ENCODE peak calls at places on chromosome 14, in four cellular contexts. Q, C, Y and H are unnamed samples.

GRCh38 chr14:99560946-99561683 is 42.9 kb downstream of the CCDC85C start:
- DNase-seq in Q (peak; percentile 88), C (no peak), Y (no peak), H (no peak)

GRCh38 chr14:38882533-38882932 is 220.5 kb downstream of the SEC23A start:
- DNase-seq in Q (no peak), C (no peak), Y (no peak), H (no peak)

GRCh38 chr14:59215353-59215752 is 26.9 kb downstream of the DAAM1 start:
- DNase-seq in Q (peak; percentile 82), C (peak; percentile 40), Y (peak; percentile 22), H (no peak)

GRCh38 chr14:91171291-91171690 is 57.4 kb downstream of the DGLUCY start:
- DNase-seq in Q (no peak), C (no peak), Y (no peak), H (no peak)

GRCh38 chr14:84375235-84375634 is 1154.7 kb upstream of the FLRT2 start:
- DNase-seq in Q (no peak), C (no peak), Y (peak; percentile 30), H (no peak)

GRCh38 chr14:56005580-56006053 is 112.6 kb upstream of the PELI2 start:
- DNase-seq in Q (no peak), C (peak; percentile 39), Y (no peak), H (no peak)

GRCh38 chr14:74882103-74882920 is 596 bp downstream of the DLST start:
- DNase-seq in Q (peak; percentile 76), C (peak; percentile 65), Y (peak; percentile 70), H (peak; percentile 36)

GRCh38 chr14:101840649-101841365 is 79.3 kb downstream of the PPP2R5C start:
- DNase-seq in Q (no peak), C (no peak), Y (no peak), H (no peak)

GRCh38 chr14:102215071-102215470 is 75.4 kb downstream of the WDR20 start:
- DNase-seq in Q (no peak), C (no peak), Y (no peak), H (no peak)

GRCh38 chr14:58560208-58560607 is 77.6 kb upstream of the DACT1 start:
- DNase-seq in Q (no peak), C (peak; percentile 29), Y (peak; percentile 64), H (no peak)

GRCh38 chr14:92780444-92780843 is 13.7 kb upstream of the GOLGA5 start:
- DNase-seq in Q (no peak), C (no peak), Y (no peak), H (no peak)

GRCh38 chr14:100342195-100342594 is 19.1 kb downstream of the SLC25A47 start:
- DNase-seq in Q (no peak), C (no peak), Y (no peak), H (no peak)

GRCh38 chr14:43754838-43755237 is 752.2 kb downstream of the FSCB start:
- DNase-seq in Q (no peak), C (no peak), Y (no peak), H (no peak)

GRCh38 chr14:73713206-73713803 is 879 bp downstream of the PNMA1 start:
- DNase-seq in Q (no peak), C (no peak), Y (no peak), H (no peak)

GRCh38 chr14:33454022-33454645 is 496.7 kb downstream of the EGLN3 start:
- DNase-seq in Q (no peak), C (no peak), Y (no peak), H (no peak)

GRCh38 chr14:39731912-39732311 is 299.7 kb upstream of the FBXO33 start:
- DNase-seq in Q (no peak), C (no peak), Y (no peak), H (no peak)

GRCh38 chr14:101876539-101876938 is 87.8 kb upstream of the DYNC1H1 start:
- DNase-seq in Q (no peak), C (peak; percentile 67), Y (peak; percentile 99), H (peak; percentile 50)

GRCh38 chr14:101880016-101880297 is 84.4 kb upstream of the DYNC1H1 start:
- DNase-seq in Q (no peak), C (no peak), Y (no peak), H (no peak)

GRCh38 chr14:104424406-104425072 is 155.0 kb upstream of the C14orf180 start:
- DNase-seq in Q (peak; percentile 39), C (peak; percentile 54), Y (no peak), H (no peak)

GRCh38 chr14:54147758-54148157 is 191.1 kb upstream of the BMP4 start:
- DNase-seq in Q (no peak), C (no peak), Y (no peak), H (no peak)

GRCh38 chr14:73633517-73634332 is 11.1 kb upstream of the DNAL1 start:
- DNase-seq in Q (peak; percentile 83), C (peak; percentile 81), Y (peak; percentile 71), H (peak; percentile 49)

GRCh38 chr14:79576434-79576833 is 634.9 kb downstream of the DIO2 start:
- DNase-seq in Q (no peak), C (no peak), Y (no peak), H (no peak)

GRCh38 chr14:31886161-31886835 is 190.8 kb upstream of the ARHGAP5 start:
- DNase-seq in Q (no peak), C (no peak), Y (no peak), H (no peak)

GRCh38 chr14:61561144-61561543 is 134.2 kb upstream of the HIF1A start:
- DNase-seq in Q (no peak), C (no peak), Y (peak; percentile 62), H (no peak)

GRCh38 chr14:98161366-98161765 is 1110.6 kb downstream of the BCL11B start:
- DNase-seq in Q (no peak), C (no peak), Y (no peak), H (no peak)

GRCh38 chr14:54877703-54878021 is 25.0 kb downstream of the GCH1 start:
- DNase-seq in Q (no peak), C (no peak), Y (no peak), H (no peak)

GRCh38 chr14:64960762-64961276 is 11.3 kb downstream of the RAB15 start:
- DNase-seq in Q (no peak), C (no peak), Y (no peak), H (no peak)

DNA sequence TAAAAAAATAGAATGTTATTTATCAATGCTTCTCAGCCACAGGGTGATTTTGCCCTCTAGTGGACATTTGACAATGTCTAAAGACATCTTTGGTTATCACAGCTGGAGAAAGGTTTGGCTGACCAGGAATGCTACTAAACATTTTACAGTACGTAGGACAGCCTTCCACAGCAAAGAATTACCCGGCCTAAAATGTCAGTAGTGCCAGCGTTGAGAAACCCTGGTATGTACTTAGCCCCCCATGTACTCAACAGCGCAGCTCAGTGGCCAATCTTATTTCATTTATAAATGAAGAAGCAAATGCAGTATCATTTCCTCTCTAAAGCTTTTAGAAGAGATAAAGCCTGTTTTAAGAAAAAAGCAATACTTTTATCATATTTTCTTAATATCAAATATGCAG is 5.8 kb downstream of the MARK3 start:
- DNase-seq in Q (no peak), C (peak; percentile 60), Y (peak; percentile 80), H (peak; percentile 4)
- H3K27ac ChIP-seq in Q (no peak overlapping the region), C (no peak overlapping the region), Y (no peak overlapping the region), H (no peak overlapping the region)

GRCh38 chr14:63952053-63952932 is 99.5 kb downstream of the SYNE2 start:
- DNase-seq in Q (no peak), C (no peak), Y (peak; percentile 6), H (no peak)

GRCh38 chr14:63951429-63951828 is 98.6 kb downstream of the SYNE2 start:
- DNase-seq in Q (no peak), C (no peak), Y (no peak), H (no peak)

GRCh38 chr14:63960926-63961567 is 108.2 kb downstream of the SYNE2 start:
- DNase-seq in Q (no peak), C (no peak), Y (peak; percentile 46), H (no peak)

GRCh38 chr14:63952933-63953437 is 100.2 kb downstream of the SYNE2 start:
- DNase-seq in Q (no peak), C (no peak), Y (peak; percentile 74), H (no peak)

DNA sequence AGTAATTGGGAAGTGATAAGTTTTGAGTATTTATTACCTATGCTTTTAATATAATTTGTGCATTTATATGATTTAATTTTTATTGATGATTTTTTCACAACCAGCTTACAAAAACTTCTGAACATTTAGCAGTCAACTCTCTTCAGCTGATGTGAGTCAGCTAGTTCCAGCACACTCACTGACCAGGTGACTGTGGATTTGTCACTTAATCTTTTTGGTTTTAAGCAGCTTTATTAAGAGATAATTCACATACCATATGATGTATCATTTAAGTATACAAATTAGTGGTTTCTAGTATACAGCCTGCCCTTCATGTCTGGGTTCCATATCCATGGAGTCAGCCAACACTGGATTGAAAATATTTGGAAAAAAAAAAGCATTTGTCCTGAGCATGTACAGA is 103.5 kb downstream of the SYNE2 start:
- DNase-seq in Q (no peak), C (no peak), Y (no peak), H (no peak)
- H3K36me3 ChIP-seq in Q (no peaks in the 10 kb centered on the region), C (no peaks in the 10 kb centered on the region), Y (no peaks in the 10 kb centered on the region), H (peaks cover 13% of the 10 kb centered on the region)

GRCh38 chr14:72549848-72550247 is 344.1 kb downstream of the DPF3 start:
- DNase-seq in Q (no peak), C (no peak), Y (no peak), H (no peak)

GRCh38 chr14:72546359-72547035 is 347.4 kb downstream of the DPF3 start:
- DNase-seq in Q (no peak), C (no peak), Y (no peak), H (no peak)

GRCh38 chr14:72549026-72549425 is 344.9 kb downstream of the DPF3 start:
- DNase-seq in Q (no peak), C (no peak), Y (no peak), H (no peak)

GRCh38 chr14:72545411-72546311 is 348.2 kb downstream of the DPF3 start:
- DNase-seq in Q (no peak), C (no peak), Y (no peak), H (no peak)

GRCh38 chr14:72547999-72548398 is 345.9 kb downstream of the DPF3 start:
- DNase-seq in Q (no peak), C (no peak), Y (no peak), H (no peak)
- H3K27ac ChIP-seq in Q (no peak overlapping the region), C (no peak overlapping the region), Y (no peak overlapping the region), H (no peak overlapping the region)

DNA sequence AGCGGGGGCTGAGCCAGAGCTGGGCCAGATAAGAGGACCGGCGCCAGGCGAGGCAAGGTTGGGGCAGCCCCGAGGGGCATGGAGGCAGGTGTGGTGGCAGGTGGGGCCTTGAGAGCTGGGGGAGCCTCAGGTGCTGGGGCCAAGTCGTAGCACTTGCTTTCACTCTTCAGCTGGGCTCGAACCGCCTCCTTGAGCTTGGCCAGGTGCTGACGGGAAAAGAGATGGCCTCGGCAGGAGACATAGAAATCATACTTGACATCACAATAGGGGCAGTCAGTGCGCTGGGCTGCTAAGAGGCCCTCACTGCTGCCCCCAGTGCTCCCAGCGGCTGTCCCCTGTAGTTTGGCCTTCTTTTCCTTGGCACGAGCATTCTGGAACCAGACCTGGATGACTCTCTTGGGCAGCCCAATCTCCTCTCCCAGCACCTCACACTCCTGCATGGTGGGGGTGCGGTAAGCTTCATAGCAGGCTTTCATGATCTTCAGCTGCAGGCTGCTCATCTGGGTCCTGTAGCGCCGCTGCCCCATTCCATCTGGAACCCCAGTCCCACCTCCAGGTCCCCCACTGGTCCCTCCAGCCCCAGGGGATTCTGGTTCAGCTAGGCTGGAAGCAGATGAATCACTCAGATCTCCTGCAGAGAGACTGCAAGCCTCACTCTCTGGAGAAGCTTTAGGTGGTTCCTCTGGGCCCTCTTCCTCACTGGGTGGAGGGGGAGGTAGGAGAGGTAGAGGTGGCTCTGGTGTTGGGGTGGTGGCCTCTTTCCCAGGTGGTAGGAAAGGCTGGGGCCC is 28.1 kb downstream of the ZFHX2 start:
- DNase-seq in Q (no peak), C (no peak), Y (no peak), H (no peak)
- H3K36me3 ChIP-seq in Q (no peaks in the 10 kb centered on the region), C (no peaks in the 10 kb centered on the region), Y (no peaks in the 10 kb centered on the region), H (no peaks in the 10 kb centered on the region)

GRCh38 chr14:49512147-49512551 is 74.0 kb downstream of the RPS29 start:
- DNase-seq in Q (no peak), C (no peak), Y (peak; percentile 93), H (no peak)
- H3K27ac ChIP-seq in Q (no peak overlapping the region), C (no peak overlapping the region), Y (peak overlapping the region; percentile 45), H (no peak overlapping the region)